ENCODE peak calls at places on chromosomes 16 and 17, in nine cellular contexts. G, H, M, B, P, D, X, R and T are unnamed samples.

GRCh38 chr16:48188449-48189102 is 32.8 kb upstream of the ABCC12 start:
- DNase-seq in G (no peak), H (peak; percentile 54), M (no peak), B (no peak), P (no peak), D (no peak), X (no peak), R (no peak), T (peak; percentile 92)

GRCh38 chr17:34081269-34081668 is 173.8 kb upstream of the CCL2 start:
- DNase-seq in G (no peak), H (no peak), M (no peak), B (no peak), P (no peak), D (no peak), X (no peak), R (no peak), T (peak; percentile 17)

GRCh38 chr16:27248036-27248435 is 20.5 kb downstream of the NSMCE1 start:
- DNase-seq in G (no peak), H (no peak), M (no peak), B (no peak), P (no peak), D (no peak), X (no peak), R (no peak), T (no peak)

GRCh38 chr16:81996664-81997529 is 14.4 kb downstream of the SDR42E1 start:
- DNase-seq in G (no peak), H (no peak), M (no peak), B (no peak), P (no peak), D (no peak), X (no peak), R (peak; percentile 40), T (peak; percentile 36)

GRCh38 chr17:28481081-28481571 is 7.7 kb downstream of the SLC13A2 start:
- DNase-seq in G (no peak), H (no peak), M (no peak), B (no peak), P (no peak), D (no peak), X (no peak), R (no peak), T (no peak)

GRCh38 chr17:1695365-1695764 is 10.7 kb upstream of the PRPF8 start:
- DNase-seq in G (no peak), H (peak; percentile 66), M (no peak), B (no peak), P (no peak), D (no peak), X (no peak), R (no peak), T (no peak)

GRCh38 chr17:71633391-71633849 is 487.4 kb upstream of the SOX9 start:
- DNase-seq in G (no peak), H (no peak), M (peak; percentile 48), B (no peak), P (no peak), D (no peak), X (no peak), R (peak; percentile 83), T (no peak)

GRCh38 chr17:58278661-58279015 is 2.1 kb downstream of the MPO start:
- DNase-seq in G (no peak), H (no peak), M (no peak), B (no peak), P (no peak), D (no peak), X (no peak), R (no peak), T (no peak)

GRCh38 chr17:30244853-30245385 is 9.4 kb upstream of the SLC6A4 start:
- DNase-seq in G (no peak), H (no peak), M (no peak), B (no peak), P (no peak), D (no peak), X (no peak), R (peak; percentile 39), T (no peak)

GRCh38 chr16:49700222-49700927 is 155.5 kb downstream of the ZNF423 start:
- DNase-seq in G (no peak), H (no peak), M (no peak), B (no peak), P (no peak), D (no peak), X (no peak), R (no peak), T (no peak)

GRCh38 chr17:73633736-73634135 is 10.5 kb downstream of the SDK2 start:
- DNase-seq in G (no peak), H (no peak), M (no peak), B (no peak), P (no peak), D (no peak), X (no peak), R (no peak), T (no peak)

GRCh38 chr16:85556456-85557082 is 56.6 kb upstream of the GSE1 start:
- DNase-seq in G (peak; percentile 90), H (peak; percentile 86), M (no peak), B (peak; percentile 38), P (no peak), D (peak; percentile 68), X (no peak), R (no peak), T (peak; percentile 49)

GRCh38 chr16:56190903-56191806 is at the start of gene GNAO1:
- DNase-seq in G (peak; percentile 89), H (peak; percentile 76), M (no peak), B (peak; percentile 42), P (peak; percentile 42), D (peak; percentile 62), X (no peak), R (no peak), T (peak; percentile 7)

GRCh38 chr16:86568677-86569623 is 2.3 kb downstream of the FOXC2 start:
- DNase-seq in G (no peak), H (no peak), M (no peak), B (no peak), P (no peak), D (no peak), X (no peak), R (no peak), T (no peak)

GRCh38 chr16:19507882-19508281 is 14.0 kb downstream of the GDE1 start:
- DNase-seq in G (no peak), H (no peak), M (no peak), B (no peak), P (no peak), D (no peak), X (no peak), R (no peak), T (no peak)

GRCh38 chr16:1132431-1132830 is 20.5 kb upstream of the CACNA1H start:
- DNase-seq in G (no peak), H (no peak), M (no peak), B (no peak), P (no peak), D (no peak), X (no peak), R (no peak), T (no peak)

GRCh38 chr17:50037321-50038107 is 18.4 kb upstream of the ITGA3 start:
- DNase-seq in G (peak; percentile 95), H (no peak), M (no peak), B (no peak), P (no peak), D (no peak), X (no peak), R (no peak), T (no peak)

GRCh38 chr17:80281516-80281915 is 20.9 kb downstream of the RNF213 start:
- DNase-seq in G (peak; percentile 10), H (no peak), M (no peak), B (no peak), P (no peak), D (no peak), X (no peak), R (no peak), T (no peak)

GRCh38 chr17:44599298-44600175 is 42.3 kb downstream of the FZD2 start:
- DNase-seq in G (peak; percentile 90), H (no peak), M (peak; percentile 84), B (no peak), P (no peak), D (no peak), X (no peak), R (peak; percentile 78), T (no peak)

GRCh38 chr16:84054916-84055315 is 12.3 kb upstream of the SLC38A8 start:
- DNase-seq in G (peak; percentile 45), H (no peak), M (no peak), B (no peak), P (no peak), D (no peak), X (no peak), R (no peak), T (no peak)

GRCh38 chr16:84331998-84332780 is 36.1 kb upstream of the ATP2C2 start:
- DNase-seq in G (no peak), H (no peak), M (no peak), B (no peak), P (no peak), D (no peak), X (no peak), R (no peak), T (no peak)

GRCh38 chr17:17739388-17740066 is 58.3 kb downstream of the RAI1 start:
- DNase-seq in G (peak; percentile 82), H (no peak), M (no peak), B (no peak), P (no peak), D (no peak), X (no peak), R (no peak), T (no peak)